ENCODE peak calls at places on chromosome 6, in four cellular contexts. N, Y, W and Q are unnamed samples. For H3K4me1, the result is how much of the 10 kb centered on the place peaks cover.

GRCh38 chr6:41791984-41792383 is 4.5 kb downstream of the TOMM6 start:
- DNase-seq in Y (no peak), N (no peak), W (no peak), Q (no peak)

GRCh38 chr6:1028744-1029143 is 283.2 kb upstream of the FOXQ1 start:
- DNase-seq in W (no peak), Y (no peak), N (no peak), Q (no peak)

GRCh38 chr6:165988757-165989456 is 178.7 kb downstream of the TBXT start:
- DNase-seq in Y (no peak), W (no peak), N (no peak), Q (no peak)

GRCh38 chr6:105317607-105318533 is 85.0 kb downstream of the PREP start:
- DNase-seq in W (no peak), N (no peak), Y (no peak), Q (no peak)

GRCh38 chr6:95091823-95092436 is 485.4 kb upstream of the MANEA start:
- DNase-seq in N (no peak), Y (no peak), W (no peak), Q (no peak)

GRCh38 chr6:39558791-39559190 is 166.4 kb downstream of the KIF6 start:
- DNase-seq in W (no peak), N (no peak), Y (no peak), Q (no peak)

GRCh38 chr6:127266892-127267741 is 453 bp downstream of the RNF146 start:
- DNase-seq in N (peak), Y (peak), W (peak), Q (peak)

GRCh38 chr6:26258199-26258977 is 106.6 kb upstream of the BTN3A2 start:
- DNase-seq in N (no peak), Y (no peak), W (no peak), Q (no peak)

GRCh38 chr6:16901777-16902176 is 140.5 kb upstream of the ATXN1 start:
- DNase-seq in Y (peak), N (peak), W (peak), Q (peak)

GRCh38 chr6:170192905-170193304 is 98.0 kb downstream of the DLL1 start:
- DNase-seq in N (no peak), Y (no peak), W (no peak), Q (no peak)

GRCh38 chr6:77463308-77463880 is at the start of gene HTR1B:
- DNase-seq in N (no peak), W (no peak), Y (peak), Q (peak)

GRCh38 chr6:26360451-26361416 is 4.3 kb upstream of the BTN3A2 start:
- DNase-seq in W (no peak), N (no peak), Y (no peak), Q (no peak)

DNA sequence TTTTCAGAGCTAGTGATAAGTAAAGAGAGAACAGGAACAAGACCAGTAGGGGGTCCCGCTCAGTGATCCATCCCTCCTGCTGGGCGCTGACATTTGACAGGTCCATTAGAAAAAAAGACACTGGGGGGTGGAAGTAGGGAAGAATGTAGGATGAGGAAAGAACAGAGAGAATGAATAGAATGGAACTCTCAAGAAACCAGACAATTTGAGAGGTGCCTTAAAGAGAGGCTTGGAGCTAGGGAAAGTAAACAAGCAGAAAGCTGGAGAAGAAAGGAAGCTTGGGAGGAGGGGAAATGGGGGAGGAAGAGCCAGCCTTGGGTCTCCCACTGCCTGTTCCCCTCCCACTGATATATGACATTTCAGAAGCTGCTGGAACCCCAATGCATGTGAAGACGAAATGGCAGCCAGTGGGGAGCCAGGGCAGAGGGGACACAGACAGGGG is 8.4 kb downstream of the GABBR1 start:
- DNase-seq in W (no peak), Y (no peak), N (no peak), Q (no peak)
- H3K4me1 ChIP-seq in W (under half), Y (under half), N (under half), Q (under half)

DNA sequence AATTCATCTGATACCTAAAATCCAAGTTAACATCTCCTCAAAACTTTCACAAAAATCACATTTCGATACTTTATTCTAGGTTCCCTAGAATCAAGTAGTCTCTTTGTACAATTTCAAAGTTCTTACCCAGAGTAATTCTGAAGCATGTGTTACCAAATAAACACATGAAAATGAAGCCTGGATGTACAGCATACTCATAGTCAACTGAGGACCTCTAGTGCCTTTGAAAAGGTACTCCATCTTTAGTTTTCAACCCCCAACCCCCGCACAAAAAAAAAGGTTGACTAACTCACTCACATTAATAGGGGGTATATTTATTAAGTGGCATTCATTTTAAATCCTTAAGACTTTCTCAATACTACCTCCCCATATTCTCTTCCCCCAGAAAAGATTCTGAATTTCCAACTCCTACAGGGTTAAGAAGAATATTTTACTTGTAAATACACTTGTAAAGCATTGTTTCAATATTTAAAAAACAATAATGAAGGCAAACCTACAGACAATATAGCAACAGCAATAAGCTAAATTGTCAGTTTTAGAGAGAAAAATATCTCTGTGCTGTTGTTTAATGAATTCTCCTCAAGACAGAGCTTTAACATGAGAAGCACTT is 3.1 kb downstream of the PLN start:
- DNase-seq in N (no peak), Y (no peak), W (no peak), Q (no peak)
- H3K4me1 ChIP-seq in N (half or more), Y (under half), W (under half), Q (under half)

DNA sequence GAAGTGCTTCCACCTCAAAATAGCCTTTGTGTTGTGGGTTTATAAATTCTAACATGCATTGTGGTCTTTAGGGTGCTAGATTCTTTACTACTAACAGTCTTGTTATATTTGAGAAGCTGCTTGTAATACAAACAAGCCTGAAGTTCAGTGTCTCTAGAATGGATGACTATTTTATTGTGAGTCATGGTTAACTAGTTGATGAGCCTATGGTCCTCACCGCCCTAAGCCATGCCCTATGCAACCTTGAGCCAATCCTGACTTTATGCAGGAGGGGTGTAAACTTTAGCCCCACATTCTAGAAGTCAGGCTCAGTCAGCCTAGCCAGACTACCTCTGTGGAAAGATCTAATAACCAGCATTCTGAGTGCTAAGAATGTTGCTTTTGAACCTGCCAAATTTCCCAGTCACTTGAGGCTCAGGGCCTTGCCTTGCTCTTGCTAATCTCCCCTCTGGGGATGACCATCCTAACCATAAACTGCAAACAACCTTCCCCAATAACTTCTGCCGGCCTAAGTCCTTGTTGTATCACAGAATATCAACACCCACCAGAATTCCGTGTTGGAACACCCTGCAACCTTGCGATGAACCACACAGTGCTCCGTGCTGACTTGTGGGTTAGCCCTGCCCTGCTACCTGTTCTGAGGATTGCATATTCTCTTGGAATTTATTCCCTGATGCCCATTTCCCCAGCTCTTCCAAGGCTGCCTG is 71.6 kb upstream of the CEP85L start:
- DNase-seq in Y (no peak), N (no peak), W (no peak), Q (no peak)
- H3K4me1 ChIP-seq in Y (under half), N (under half), W (under half), Q (under half)

DNA sequence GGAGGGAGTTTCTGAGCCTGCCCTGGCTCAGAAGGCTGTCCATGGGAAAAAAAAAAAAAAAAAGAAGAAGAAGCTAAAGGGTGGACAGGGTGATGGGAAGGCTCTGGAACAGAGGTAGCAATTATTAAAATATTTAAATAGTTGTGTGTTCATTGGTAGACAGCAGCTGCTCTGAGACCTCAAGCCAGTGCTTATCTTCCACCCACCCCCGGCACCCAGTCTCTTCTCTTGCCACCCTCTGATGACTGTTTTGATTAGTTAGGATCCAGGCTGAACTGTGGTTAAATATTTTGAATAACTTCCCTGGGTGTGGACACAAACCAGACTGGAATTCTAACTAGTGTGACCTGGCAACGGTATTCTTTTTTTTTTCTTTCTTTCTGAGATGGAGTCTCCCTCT is 16.9 kb upstream of the SRSF3 start:
- DNase-seq in W (no peak), Y (no peak), N (no peak), Q (no peak)
- H3K4me1 ChIP-seq in W (under half), Y (under half), N (under half), Q (under half)

GRCh38 chr6:5843078-5843477 is 163.6 kb downstream of the NRN1 start:
- DNase-seq in N (no peak), W (no peak), Y (no peak), Q (no peak)
- H3K4me1 ChIP-seq in N (under half), W (under half), Y (under half), Q (under half)

DNA sequence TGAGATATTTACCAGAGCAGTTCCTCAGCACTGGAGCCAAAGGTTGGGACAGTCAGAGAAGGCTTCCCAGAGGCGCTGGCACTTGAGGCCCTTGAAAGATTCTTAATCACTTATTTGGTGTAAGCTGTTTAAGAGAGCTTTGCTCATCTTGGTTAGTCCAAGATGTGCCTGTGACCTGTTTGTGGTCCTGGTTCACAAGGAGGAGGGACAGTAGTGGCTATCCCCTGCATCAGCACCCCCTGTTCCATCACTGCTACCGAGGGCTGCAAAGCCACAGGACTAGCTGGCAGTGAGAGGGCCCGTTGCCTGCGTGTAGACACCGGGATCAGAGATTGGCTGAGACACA is 35.7 kb downstream of the VEGFA start:
- DNase-seq in W (no peak), N (no peak), Y (no peak), Q (no peak)
- H3K4me1 ChIP-seq in W (under half), N (under half), Y (under half), Q (under half)

GRCh38 chr6:35026434-35027222 is 114.5 kb downstream of the TCP11 start:
- DNase-seq in Y (no peak), W (no peak), N (no peak), Q (no peak)
- H3K4me1 ChIP-seq in Y (under half), W (under half), N (half or more), Q (half or more)

GRCh38 chr6:33600761-33601160 is 20.4 kb upstream of the ITPR3 start:
- DNase-seq in N (no peak), Y (no peak), W (no peak), Q (no peak)
- H3K4me1 ChIP-seq in N (under half), Y (under half), W (under half), Q (under half)